ENCODE peak calls at places on chromosomes 3 and 15, in five cellular contexts. Z is CD8-positive, alpha-beta memory T cell; D is neuronal stem cell; B is A549; A is heart right ventricle. J is an unnamed sample.

GRCh38 chr3:23806322-23807160 is 786 bp downstream of the UBE2E1 start:
- DNase-seq in A (peak; percentile 41), D (peak; percentile 41), B (no peak), Z (peak; percentile 14), J (peak; percentile 75)

GRCh38 chr3:113614402-113614801 is 82.0 kb downstream of the USF3 start:
- DNase-seq in D (no peak), B (no peak), Z (no peak), A (peak; percentile 23), J (no peak)

GRCh38 chr3:93936549-93936948 is 37.1 kb downstream of the PROS1 start:
- DNase-seq in D (no peak), Z (no peak), B (no peak), A (no peak), J (no peak)

GRCh38 chr15:50944692-50945091 is 36.2 kb downstream of the AP4E1 start:
- DNase-seq in D (no peak), B (no peak), A (no peak), Z (no peak), J (no peak)

GRCh38 chr3:130093741-130094391 is 12.2 kb downstream of the ALG1L2 start:
- DNase-seq in A (no peak), D (no peak), Z (no peak), B (no peak), J (no peak)

GRCh38 chr15:72604794-72605193 is 49.7 kb upstream of the GOLGA6B start:
- DNase-seq in A (no peak), B (peak; percentile 12), D (peak; percentile 40), Z (no peak), J (no peak)

GRCh38 chr15:74614744-74615312 is 808 bp upstream of the CLK3 start:
- DNase-seq in D (no peak), A (peak; percentile 87), B (peak; percentile 64), Z (peak; percentile 96), J (peak; percentile 96)

GRCh38 chr3:104069114-104069513 is 1297.6 kb upstream of the ALCAM start:
- DNase-seq in A (no peak), D (no peak), Z (no peak), B (no peak), J (no peak)

GRCh38 chr15:91222052-91222451 is 122.0 kb downstream of the SV2B start:
- DNase-seq in B (no peak), A (no peak), D (no peak), Z (no peak), J (no peak)

GRCh38 chr3:73568371-73568862 is 56.3 kb downstream of the PDZRN3 start:
- DNase-seq in D (no peak), Z (no peak), B (no peak), A (peak; percentile 42), J (no peak)

GRCh38 chr3:9785602-9786001 is 6.7 kb downstream of the TADA3 start:
- DNase-seq in A (no peak), B (no peak), Z (no peak), D (no peak), J (no peak)

GRCh38 chr3:126485956-126486884 is 10.5 kb upstream of the ZXDC start:
- DNase-seq in B (no peak), Z (no peak), D (no peak), A (peak; percentile 14), J (no peak)

GRCh38 chr3:152737021-152737908 is 97.7 kb upstream of the P2RY1 start:
- DNase-seq in A (peak; percentile 11), Z (no peak), B (peak; percentile 3), D (no peak), J (peak; percentile 27)

GRCh38 chr3:8441969-8442559 is 59.6 kb upstream of the LMCD1 start:
- DNase-seq in B (peak; percentile 87), D (peak; percentile 63), Z (no peak), A (peak; percentile 55), J (no peak)

GRCh38 chr3:152159328-152159727 is 109.4 kb upstream of the MBNL1 start:
- DNase-seq in Z (no peak), B (peak; percentile 88), A (no peak), D (no peak), J (no peak)

GRCh38 chr3:134136604-134137003 is 106.9 kb upstream of the SLCO2A1 start:
- DNase-seq in Z (no peak), D (no peak), A (no peak), B (no peak), J (no peak)

GRCh38 chr3:149352556-149352955 is 19.1 kb upstream of the TM4SF18 start:
- DNase-seq in B (peak; percentile 82), D (peak; percentile 27), Z (no peak), A (peak; percentile 48), J (peak; percentile 69)

GRCh38 chr3:172280406-172281051 is 167.7 kb downstream of the GHSR start:
- DNase-seq in D (no peak), A (no peak), B (no peak), Z (no peak), J (no peak)

GRCh38 chr15:65666257-65666656 is 44.5 kb downstream of the SLC24A1 start:
- DNase-seq in A (no peak), Z (no peak), B (peak; percentile 49), D (no peak), J (no peak)

GRCh38 chr15:79919749-79920511 is 23.1 kb upstream of the MTHFS start:
- DNase-seq in D (no peak), A (no peak), B (no peak), Z (no peak), J (no peak)

GRCh38 chr15:79916424-79916823 is 19.6 kb upstream of the MTHFS start:
- DNase-seq in D (no peak), B (no peak), A (no peak), Z (no peak), J (no peak)

GRCh38 chr15:79919090-79919748 is 22.4 kb upstream of the MTHFS start:
- DNase-seq in Z (no peak), B (no peak), D (no peak), A (no peak), J (no peak)

GRCh38 chr15:79914728-79915127 is 17.9 kb upstream of the MTHFS start:
- DNase-seq in D (no peak), A (no peak), B (no peak), Z (no peak), J (no peak)

DNA sequence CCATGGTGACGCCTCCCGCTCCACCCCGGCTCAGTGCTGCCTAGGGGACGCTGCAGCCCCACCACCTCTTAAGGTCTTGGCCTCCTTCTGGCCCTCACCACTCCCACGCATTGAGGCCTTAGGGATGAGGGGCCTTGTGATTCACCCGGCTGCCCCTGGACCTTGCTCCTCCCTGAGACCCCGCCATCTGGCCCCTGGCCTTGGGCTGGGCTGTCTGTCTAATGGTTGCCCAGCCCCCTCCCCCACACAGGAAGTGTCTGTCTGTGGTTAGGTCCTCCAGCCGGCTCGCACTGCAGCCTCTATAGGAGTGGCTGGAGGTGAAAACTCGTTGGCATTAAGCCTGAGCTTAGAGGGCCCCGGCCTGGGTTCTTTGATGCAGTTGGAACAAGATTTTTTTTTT is 21.5 kb upstream of the MTHFS start:
- DNase-seq in B (no peak), D (no peak), Z (no peak), A (no peak), J (no peak)
- H3K9me3 ChIP-seq in B (peaks cover 83% of the 10 kb centered on the region), D (peaks cover 27% of the 10 kb centered on the region), Z (peaks cover 41% of the 10 kb centered on the region), A (peaks cover 92% of the 10 kb centered on the region), J (peaks cover 3% of the 10 kb centered on the region)

GRCh38 chr3:196322-197153 is at the start of gene CHL1:
- DNase-seq in A (no peak), D (peak; percentile 47), Z (no peak), B (no peak), J (peak; percentile 83)

GRCh38 chr3:197154-197855 is 742 bp downstream of the CHL1 start:
- DNase-seq in D (peak; percentile 40), Z (no peak), B (no peak), A (no peak), J (peak; percentile 38)

GRCh38 chr3:194421-194820 is 2.1 kb upstream of the CHL1 start:
- DNase-seq in A (no peak), B (no peak), D (no peak), Z (no peak), J (no peak)

GRCh38 chr3:194006-194405 is 2.6 kb upstream of the CHL1 start:
- DNase-seq in Z (no peak), D (no peak), A (no peak), B (no peak), J (no peak)

GRCh38 chr3:195662-196061 is 901 bp upstream of the CHL1 start:
- DNase-seq in Z (no peak), A (no peak), D (no peak), B (no peak), J (no peak)
- H3K4me3 ChIP-seq in Z (no peak overlapping the region), A (no peak overlapping the region), D (no peak overlapping the region), B (no peak overlapping the region), J (no peak overlapping the region)

DNA sequence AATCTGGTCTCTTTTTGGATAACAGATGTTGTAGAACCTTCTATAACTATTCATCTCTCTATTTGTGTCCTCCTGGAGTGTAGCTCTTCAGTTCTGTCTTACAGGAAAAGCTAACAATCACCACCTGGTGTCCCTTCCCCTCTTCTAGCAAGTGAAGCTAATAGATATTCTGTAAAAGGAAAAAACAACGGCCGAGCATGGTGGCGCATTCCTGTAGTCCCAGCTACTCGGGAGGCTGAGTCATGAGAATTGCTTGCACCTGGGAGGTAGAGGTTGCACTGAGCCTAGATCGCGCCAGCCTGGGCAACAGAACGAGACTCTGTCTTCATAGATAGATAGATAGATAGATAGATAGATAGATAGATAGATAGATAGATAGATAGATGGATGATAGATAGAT is 779.4 kb downstream of the TUSC7 start:
- DNase-seq in Z (no peak), D (no peak), B (no peak), A (no peak), J (no peak)
- H3K27ac ChIP-seq in Z (no peak overlapping the region), D (no peak overlapping the region), B (no peak overlapping the region), A (no peak overlapping the region), J (no peak overlapping the region)

DNA sequence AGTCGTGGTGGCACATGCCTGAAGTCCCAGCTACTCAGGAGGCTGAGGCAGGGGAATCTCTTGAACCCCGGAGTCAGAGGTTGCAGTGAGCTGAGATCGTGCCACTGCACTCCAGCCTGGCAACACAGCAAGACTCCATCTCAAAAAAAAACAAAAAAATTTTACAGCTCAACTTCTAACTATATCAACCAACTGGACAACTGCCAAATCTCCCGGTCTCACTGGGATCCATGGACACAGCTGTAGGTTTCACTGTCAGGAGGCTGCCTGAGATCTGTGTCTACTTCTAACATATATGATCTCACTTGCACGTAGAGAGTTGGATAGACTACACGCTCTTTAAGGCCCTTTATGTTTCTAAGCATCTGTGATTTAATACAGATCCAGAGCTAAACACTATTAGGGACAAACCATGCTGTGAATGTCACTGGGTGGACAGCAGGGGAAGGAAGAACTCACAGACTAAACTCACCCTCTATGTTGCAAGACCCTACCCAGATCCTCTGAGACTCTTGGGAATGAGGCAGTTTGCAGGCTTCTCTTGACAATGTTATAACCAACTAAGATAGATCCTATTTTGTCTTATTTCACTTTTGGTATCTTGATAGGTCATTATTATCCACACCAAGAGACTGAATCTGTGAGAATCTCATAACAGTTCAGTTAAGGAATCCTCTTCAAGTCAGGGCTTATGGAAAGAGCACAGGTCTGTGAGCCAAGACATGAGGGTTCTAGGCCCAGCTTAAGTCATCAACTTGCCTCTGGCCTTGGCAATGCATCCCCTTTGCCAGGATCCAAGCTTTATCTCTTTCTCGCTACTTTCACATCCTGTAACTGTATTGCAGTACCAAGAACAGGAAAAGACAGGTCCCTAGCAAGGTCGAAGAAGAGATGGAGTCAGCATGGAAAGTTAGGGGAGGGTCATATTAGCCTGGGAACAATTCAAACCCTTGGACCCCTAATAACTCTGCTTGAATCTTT is 13.2 kb upstream of the APOD start:
- DNase-seq in Z (no peak), B (no peak), A (peak; percentile 62), D (no peak), J (no peak)
- H3K9me3 ChIP-seq in Z (no peaks in the 10 kb centered on the region), B (no peaks in the 10 kb centered on the region), A (no peaks in the 10 kb centered on the region), D (peaks cover 6% of the 10 kb centered on the region), J (no peaks in the 10 kb centered on the region)

DNA sequence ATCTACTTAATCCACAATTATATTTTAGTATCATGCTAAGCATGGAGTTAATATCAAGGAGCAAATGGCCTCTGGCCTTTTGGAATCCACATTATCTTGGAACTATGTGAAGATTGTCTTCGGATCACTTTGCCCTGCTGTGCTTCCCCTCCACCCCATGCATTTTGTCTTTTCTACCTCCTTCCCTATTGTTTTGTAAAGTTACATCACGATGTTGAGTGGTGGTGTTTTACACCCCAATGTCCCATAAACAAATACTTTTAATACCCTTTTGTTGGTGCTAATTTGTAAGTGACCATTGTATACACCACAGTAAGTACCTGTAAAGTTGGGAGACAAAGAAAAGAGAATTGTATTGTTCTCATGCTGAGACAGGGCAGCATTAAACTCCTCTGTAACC is 258.4 kb upstream of the ZNF717 start:
- DNase-seq in B (no peak), A (no peak), Z (no peak), D (no peak), J (no peak)
- H3K4me3 ChIP-seq in B (no peak overlapping the region), A (no peak overlapping the region), Z (no peak overlapping the region), D (no peak overlapping the region), J (no peak overlapping the region)

J was measured in right cardiac atrium.